ENCODE peak calls at places on chromosome 3, in six cellular contexts. One of them, this sample, is unnamed.

GRCh38 chr3:60839242-60839641 is 412.0 kb downstream of the FHIT start:
- DNase-seq in activated T-helper 1 cell treated with anti-CD3 and anti-CD28 coated beads, Interleukin-12 subunit alpha, Interleukin-12 subunit beta, Interleukin-2, Interleukin-4 antibody, amounts not matched to agents 30 ng/mL and 10 ng/mL and 1 ng/mL, durations not matched to agents 14 hours and 24 hours and 36 hours: no peak
- DNase-seq in posterior cingulate gyrus: no peak
- DNase-seq in T-cell: no peak
- DNase-seq in NCI-H460: no peak
- DNase-seq in coronary artery: no peak
- DNase-seq in this sample: no peak

GRCh38 chr3:124993462-124993861 is 58.9 kb upstream of the MUC13 start:
- DNase-seq in activated T-helper 1 cell treated with anti-CD3 and anti-CD28 coated beads, Interleukin-12 subunit alpha, Interleukin-12 subunit beta, Interleukin-2, Interleukin-4 antibody, amounts not matched to agents 30 ng/mL and 10 ng/mL and 1 ng/mL, durations not matched to agents 14 hours and 24 hours and 36 hours: no peak
- DNase-seq in posterior cingulate gyrus: no peak
- DNase-seq in T-cell: no peak
- DNase-seq in NCI-H460: no peak
- DNase-seq in coronary artery: no peak
- DNase-seq in this sample: no peak

GRCh38 chr3:184776916-184777315 is 35.0 kb upstream of the VPS8 start:
- DNase-seq in activated T-helper 1 cell treated with anti-CD3 and anti-CD28 coated beads, Interleukin-12 subunit alpha, Interleukin-12 subunit beta, Interleukin-2, Interleukin-4 antibody, amounts not matched to agents 30 ng/mL and 10 ng/mL and 1 ng/mL, durations not matched to agents 14 hours and 24 hours and 36 hours: no peak
- DNase-seq in posterior cingulate gyrus: no peak
- DNase-seq in T-cell: no peak
- DNase-seq in NCI-H460: no peak
- DNase-seq in coronary artery: no peak
- DNase-seq in this sample: no peak

GRCh38 chr3:53464424-53464823 is 30.0 kb upstream of the CACNA1D start:
- DNase-seq in activated T-helper 1 cell treated with anti-CD3 and anti-CD28 coated beads, Interleukin-12 subunit alpha, Interleukin-12 subunit beta, Interleukin-2, Interleukin-4 antibody, amounts not matched to agents 30 ng/mL and 10 ng/mL and 1 ng/mL, durations not matched to agents 14 hours and 24 hours and 36 hours: no peak
- DNase-seq in posterior cingulate gyrus: no peak
- DNase-seq in T-cell: no peak
- DNase-seq in NCI-H460: no peak
- DNase-seq in coronary artery: no peak
- DNase-seq in this sample: no peak

GRCh38 chr3:45915518-45916231 is 27.6 kb upstream of the CXCR6 start:
- DNase-seq in activated T-helper 1 cell treated with anti-CD3 and anti-CD28 coated beads, Interleukin-12 subunit alpha, Interleukin-12 subunit beta, Interleukin-2, Interleukin-4 antibody, amounts not matched to agents 30 ng/mL and 10 ng/mL and 1 ng/mL, durations not matched to agents 14 hours and 24 hours and 36 hours: peak; percentile 65
- DNase-seq in posterior cingulate gyrus: no peak
- DNase-seq in T-cell: peak; percentile 41
- DNase-seq in NCI-H460: no peak
- DNase-seq in coronary artery: no peak
- DNase-seq in this sample: peak; percentile 34

GRCh38 chr3:52176951-52177700 is 20.8 kb upstream of the ALAS1 start:
- DNase-seq in activated T-helper 1 cell treated with anti-CD3 and anti-CD28 coated beads, Interleukin-12 subunit alpha, Interleukin-12 subunit beta, Interleukin-2, Interleukin-4 antibody, amounts not matched to agents 30 ng/mL and 10 ng/mL and 1 ng/mL, durations not matched to agents 14 hours and 24 hours and 36 hours: no peak
- DNase-seq in posterior cingulate gyrus: no peak
- DNase-seq in T-cell: no peak
- DNase-seq in NCI-H460: no peak
- DNase-seq in coronary artery: no peak
- DNase-seq in this sample: no peak

GRCh38 chr3:78096488-78097255 is 1056.8 kb downstream of the ROBO2 start:
- DNase-seq in activated T-helper 1 cell treated with anti-CD3 and anti-CD28 coated beads, Interleukin-12 subunit alpha, Interleukin-12 subunit beta, Interleukin-2, Interleukin-4 antibody, amounts not matched to agents 30 ng/mL and 10 ng/mL and 1 ng/mL, durations not matched to agents 14 hours and 24 hours and 36 hours: no peak
- DNase-seq in posterior cingulate gyrus: no peak
- DNase-seq in T-cell: no peak
- DNase-seq in NCI-H460: no peak
- DNase-seq in coronary artery: no peak
- DNase-seq in this sample: no peak

GRCh38 chr3:2657408-2657807 is 452.8 kb downstream of the IL5RA start:
- DNase-seq in activated T-helper 1 cell treated with anti-CD3 and anti-CD28 coated beads, Interleukin-12 subunit alpha, Interleukin-12 subunit beta, Interleukin-2, Interleukin-4 antibody, amounts not matched to agents 30 ng/mL and 10 ng/mL and 1 ng/mL, durations not matched to agents 14 hours and 24 hours and 36 hours: no peak
- DNase-seq in posterior cingulate gyrus: no peak
- DNase-seq in T-cell: no peak
- DNase-seq in NCI-H460: peak; percentile 16
- DNase-seq in coronary artery: no peak
- DNase-seq in this sample: no peak

GRCh38 chr3:189944285-189945145 is 176.2 kb downstream of the P3H2 start:
- DNase-seq in activated T-helper 1 cell treated with anti-CD3 and anti-CD28 coated beads, Interleukin-12 subunit alpha, Interleukin-12 subunit beta, Interleukin-2, Interleukin-4 antibody, amounts not matched to agents 30 ng/mL and 10 ng/mL and 1 ng/mL, durations not matched to agents 14 hours and 24 hours and 36 hours: no peak
- DNase-seq in posterior cingulate gyrus: no peak
- DNase-seq in T-cell: no peak
- DNase-seq in NCI-H460: no peak
- DNase-seq in coronary artery: no peak
- DNase-seq in this sample: no peak

GRCh38 chr3:64341355-64341754 is 116.1 kb upstream of the PRICKLE2 start:
- DNase-seq in activated T-helper 1 cell treated with anti-CD3 and anti-CD28 coated beads, Interleukin-12 subunit alpha, Interleukin-12 subunit beta, Interleukin-2, Interleukin-4 antibody, amounts not matched to agents 30 ng/mL and 10 ng/mL and 1 ng/mL, durations not matched to agents 14 hours and 24 hours and 36 hours: no peak
- DNase-seq in posterior cingulate gyrus: peak; percentile 34
- DNase-seq in T-cell: no peak
- DNase-seq in NCI-H460: no peak
- DNase-seq in coronary artery: no peak
- DNase-seq in this sample: no peak

GRCh38 chr3:99947356-99947755 is 129.7 kb downstream of the CMSS1 start:
- DNase-seq in activated T-helper 1 cell treated with anti-CD3 and anti-CD28 coated beads, Interleukin-12 subunit alpha, Interleukin-12 subunit beta, Interleukin-2, Interleukin-4 antibody, amounts not matched to agents 30 ng/mL and 10 ng/mL and 1 ng/mL, durations not matched to agents 14 hours and 24 hours and 36 hours: no peak
- DNase-seq in posterior cingulate gyrus: no peak
- DNase-seq in T-cell: no peak
- DNase-seq in NCI-H460: no peak
- DNase-seq in coronary artery: no peak
- DNase-seq in this sample: no peak

GRCh38 chr3:10992017-10992945 is at the start of gene SLC6A1:
- DNase-seq in activated T-helper 1 cell treated with anti-CD3 and anti-CD28 coated beads, Interleukin-12 subunit alpha, Interleukin-12 subunit beta, Interleukin-2, Interleukin-4 antibody, amounts not matched to agents 30 ng/mL and 10 ng/mL and 1 ng/mL, durations not matched to agents 14 hours and 24 hours and 36 hours: no peak
- DNase-seq in posterior cingulate gyrus: peak; percentile 73
- DNase-seq in T-cell: no peak
- DNase-seq in NCI-H460: no peak
- DNase-seq in coronary artery: no peak
- DNase-seq in this sample: no peak

GRCh38 chr3:45003859-45004258 is 22.2 kb upstream of the CLEC3B start:
- DNase-seq in activated T-helper 1 cell treated with anti-CD3 and anti-CD28 coated beads, Interleukin-12 subunit alpha, Interleukin-12 subunit beta, Interleukin-2, Interleukin-4 antibody, amounts not matched to agents 30 ng/mL and 10 ng/mL and 1 ng/mL, durations not matched to agents 14 hours and 24 hours and 36 hours: no peak
- DNase-seq in posterior cingulate gyrus: no peak
- DNase-seq in T-cell: no peak
- DNase-seq in NCI-H460: no peak
- DNase-seq in coronary artery: no peak
- DNase-seq in this sample: no peak

GRCh38 chr3:157442729-157443128 is 6.1 kb downstream of the PTX3 start:
- DNase-seq in activated T-helper 1 cell treated with anti-CD3 and anti-CD28 coated beads, Interleukin-12 subunit alpha, Interleukin-12 subunit beta, Interleukin-2, Interleukin-4 antibody, amounts not matched to agents 30 ng/mL and 10 ng/mL and 1 ng/mL, durations not matched to agents 14 hours and 24 hours and 36 hours: no peak
- DNase-seq in posterior cingulate gyrus: no peak
- DNase-seq in T-cell: no peak
- DNase-seq in NCI-H460: no peak
- DNase-seq in coronary artery: no peak
- DNase-seq in this sample: no peak

GRCh38 chr3:71072288-71072687 is 511.2 kb downstream of the FOXP1 start:
- DNase-seq in activated T-helper 1 cell treated with anti-CD3 and anti-CD28 coated beads, Interleukin-12 subunit alpha, Interleukin-12 subunit beta, Interleukin-2, Interleukin-4 antibody, amounts not matched to agents 30 ng/mL and 10 ng/mL and 1 ng/mL, durations not matched to agents 14 hours and 24 hours and 36 hours: no peak
- DNase-seq in posterior cingulate gyrus: no peak
- DNase-seq in T-cell: no peak
- DNase-seq in NCI-H460: no peak
- DNase-seq in coronary artery: no peak
- DNase-seq in this sample: no peak